ENCODE peak calls at places on chromosomes 11 and 22, in four cellular contexts. One of them, this sample, is unnamed.

GRCh38 chr11:6418958-6419611 is at the start of gene APBB1:
- DNase-seq in HT-29: no peak
- DNase-seq in M059J: peak; percentile 41
- DNase-seq in NCI-H446: no peak
- DNase-seq in this sample: peak; percentile 30

GRCh38 chr11:12180257-12181205 is 70.1 kb downstream of the MICAL2 start:
- DNase-seq in HT-29: no peak
- DNase-seq in NCI-H446: no peak
- DNase-seq in M059J: peak; percentile 80
- DNase-seq in this sample: no peak

GRCh38 chr11:115334932-115335788 is 169.1 kb downstream of the CADM1 start:
- DNase-seq in M059J: peak; percentile 51
- DNase-seq in HT-29: peak; percentile 62
- DNase-seq in NCI-H446: peak; percentile 45
- DNase-seq in this sample: peak; percentile 5

GRCh38 chr11:57085604-57086003 is 96.1 kb upstream of the LRRC55 start:
- DNase-seq in NCI-H446: no peak
- DNase-seq in M059J: no peak
- DNase-seq in HT-29: peak; percentile 18
- DNase-seq in this sample: no peak

GRCh38 chr11:107844041-107844440 is 14.5 kb downstream of the SLC35F2 start:
- DNase-seq in HT-29: no peak
- DNase-seq in M059J: peak; percentile 89
- DNase-seq in NCI-H446: no peak
- DNase-seq in this sample: peak; percentile 45

GRCh38 chr11:27058456-27058855 is 17.8 kb downstream of the BBOX1 start:
- DNase-seq in NCI-H446: no peak
- DNase-seq in M059J: no peak
- DNase-seq in HT-29: no peak
- DNase-seq in this sample: no peak

GRCh38 chr22:39317084-39317755 is 2.2 kb downstream of the RPL3 start:
- DNase-seq in NCI-H446: no peak
- DNase-seq in HT-29: peak; percentile 21
- DNase-seq in M059J: no peak
- DNase-seq in this sample: no peak

GRCh38 chr11:7672960-7673723 is at the start of gene CYB5R2:
- DNase-seq in M059J: peak; percentile 38
- DNase-seq in NCI-H446: no peak
- DNase-seq in HT-29: no peak
- DNase-seq in this sample: no peak

GRCh38 chr22:42655693-42656092 is 6.5 kb upstream of the CYB5R3 start:
- DNase-seq in M059J: no peak
- DNase-seq in HT-29: no peak
- DNase-seq in NCI-H446: no peak
- DNase-seq in this sample: no peak

GRCh38 chr22:31344369-31345330 is 1.5 kb downstream of the PATZ1 start:
- DNase-seq in M059J: no peak
- DNase-seq in HT-29: peak; percentile 42
- DNase-seq in NCI-H446: no peak
- DNase-seq in this sample: no peak

GRCh38 chr22:23686416-23687024 is 4.3 kb upstream of the RGL4 start:
- DNase-seq in HT-29: no peak
- DNase-seq in M059J: no peak
- DNase-seq in NCI-H446: no peak
- DNase-seq in this sample: no peak

GRCh38 chr22:44839721-44840120 is 87.3 kb downstream of the ARHGAP8 start:
- DNase-seq in M059J: no peak
- DNase-seq in NCI-H446: no peak
- DNase-seq in HT-29: no peak
- DNase-seq in this sample: no peak